ENCODE peak calls at places on chromosome 15, in seven cellular contexts. One of them, this sample, is unnamed.

GRCh38 chr15:97708252-97708651 is 252.3 kb upstream of the ARRDC4 start:
- DNase-seq in ovary: no peak
- DNase-seq in psoas muscle: no peak
- DNase-seq in upper lobe of left lung: no peak
- DNase-seq in WTC11: no peak
- DNase-seq in mesothelial cell of epicardium: no peak
- DNase-seq in stomach: no peak
- DNase-seq in this sample: no peak

GRCh38 chr15:72124218-72124617 is 6.0 kb downstream of the SENP8 start:
- DNase-seq in ovary: no peak
- DNase-seq in psoas muscle: no peak
- DNase-seq in upper lobe of left lung: no peak
- DNase-seq in WTC11: no peak
- DNase-seq in mesothelial cell of epicardium: no peak
- DNase-seq in stomach: no peak
- DNase-seq in this sample: no peak

GRCh38 chr15:91520848-91521247 is 332.7 kb upstream of the SLCO3A1 start:
- DNase-seq in ovary: no peak
- DNase-seq in psoas muscle: no peak
- DNase-seq in upper lobe of left lung: no peak
- DNase-seq in WTC11: no peak
- DNase-seq in mesothelial cell of epicardium: no peak
- DNase-seq in stomach: no peak
- DNase-seq in this sample: no peak

GRCh38 chr15:80525853-80526252 is 121.7 kb downstream of the ARNT2 start:
- DNase-seq in ovary: no peak
- DNase-seq in psoas muscle: no peak
- DNase-seq in upper lobe of left lung: no peak
- DNase-seq in WTC11: no peak
- DNase-seq in mesothelial cell of epicardium: no peak
- DNase-seq in stomach: no peak
- DNase-seq in this sample: no peak

GRCh38 chr15:24764375-24765171 is 89.0 kb downstream of the NPAP1 start:
- DNase-seq in ovary: no peak
- DNase-seq in psoas muscle: no peak
- DNase-seq in upper lobe of left lung: no peak
- DNase-seq in WTC11: no peak
- DNase-seq in mesothelial cell of epicardium: no peak
- DNase-seq in stomach: no peak
- DNase-seq in this sample: no peak

GRCh38 chr15:42581272-42581730 is 5.9 kb downstream of the STARD9 start:
- DNase-seq in ovary: peak
- DNase-seq in psoas muscle: peak
- DNase-seq in upper lobe of left lung: peak
- DNase-seq in WTC11: peak
- DNase-seq in mesothelial cell of epicardium: peak
- DNase-seq in stomach: peak
- DNase-seq in this sample: peak

GRCh38 chr15:47244361-47244760 is 472.9 kb upstream of the SEMA6D start:
- DNase-seq in ovary: no peak
- DNase-seq in psoas muscle: no peak
- DNase-seq in upper lobe of left lung: no peak
- DNase-seq in WTC11: no peak
- DNase-seq in mesothelial cell of epicardium: no peak
- DNase-seq in stomach: no peak
- DNase-seq in this sample: no peak

GRCh38 chr15:72116680-72117447 is 1.1 kb downstream of the MYO9A start:
- DNase-seq in ovary: peak
- DNase-seq in psoas muscle: peak
- DNase-seq in upper lobe of left lung: peak
- DNase-seq in WTC11: no peak
- DNase-seq in mesothelial cell of epicardium: peak
- DNase-seq in stomach: no peak
- DNase-seq in this sample: no peak

GRCh38 chr15:67080900-67081431 is 15.6 kb downstream of the SMAD3 start:
- DNase-seq in ovary: peak
- DNase-seq in psoas muscle: peak
- DNase-seq in upper lobe of left lung: peak
- DNase-seq in WTC11: no peak
- DNase-seq in mesothelial cell of epicardium: no peak
- DNase-seq in stomach: no peak
- DNase-seq in this sample: no peak

GRCh38 chr15:63038926-63039673 is 3.4 kb upstream of the TPM1 start:
- DNase-seq in ovary: no peak
- DNase-seq in psoas muscle: no peak
- DNase-seq in upper lobe of left lung: no peak
- DNase-seq in WTC11: no peak
- DNase-seq in mesothelial cell of epicardium: no peak
- DNase-seq in stomach: no peak
- DNase-seq in this sample: no peak

GRCh38 chr15:74506515-74506840 is 34.5 kb upstream of the ARID3B start:
- DNase-seq in ovary: no peak
- DNase-seq in psoas muscle: no peak
- DNase-seq in upper lobe of left lung: no peak
- DNase-seq in WTC11: no peak
- DNase-seq in mesothelial cell of epicardium: no peak
- DNase-seq in stomach: no peak
- DNase-seq in this sample: no peak

GRCh38 chr15:74504418-74504817 is 36.6 kb upstream of the ARID3B start:
- DNase-seq in ovary: no peak
- DNase-seq in psoas muscle: no peak
- DNase-seq in upper lobe of left lung: no peak
- DNase-seq in WTC11: no peak
- DNase-seq in mesothelial cell of epicardium: no peak
- DNase-seq in stomach: no peak
- DNase-seq in this sample: no peak

GRCh38 chr15:74502301-74502700 is 38.7 kb upstream of the ARID3B start:
- DNase-seq in ovary: no peak
- DNase-seq in psoas muscle: no peak
- DNase-seq in upper lobe of left lung: no peak
- DNase-seq in WTC11: no peak
- DNase-seq in mesothelial cell of epicardium: no peak
- DNase-seq in stomach: no peak
- DNase-seq in this sample: no peak

GRCh38 chr15:74500401-74500800 is 39.4 kb upstream of the UBL7 start:
- DNase-seq in ovary: no peak
- DNase-seq in psoas muscle: no peak
- DNase-seq in upper lobe of left lung: no peak
- DNase-seq in WTC11: no peak
- DNase-seq in mesothelial cell of epicardium: no peak
- DNase-seq in stomach: no peak
- DNase-seq in this sample: no peak

GRCh38 chr15:74505837-74506514 is 35.0 kb upstream of the ARID3B start:
- DNase-seq in ovary: no peak
- DNase-seq in psoas muscle: no peak
- DNase-seq in upper lobe of left lung: no peak
- DNase-seq in WTC11: no peak
- DNase-seq in mesothelial cell of epicardium: no peak
- DNase-seq in stomach: no peak
- DNase-seq in this sample: no peak
- TF ChIP-seq CTCF in ovary: no peak
- TF ChIP-seq CTCF in psoas muscle: no peak
- TF ChIP-seq CTCF in upper lobe of left lung: no peak
- TF ChIP-seq CTCF in WTC11: no peak
- TF ChIP-seq CTCF in mesothelial cell of epicardium: no peak
- TF ChIP-seq CTCF in stomach: no peak
- TF ChIP-seq CTCF in this sample: no peak

GRCh38 chr15:40333922-40334492 is 6.7 kb downstream of the CCDC9B start:
- DNase-seq in ovary: no peak
- DNase-seq in psoas muscle: peak
- DNase-seq in upper lobe of left lung: peak
- DNase-seq in WTC11: no peak
- DNase-seq in mesothelial cell of epicardium: no peak
- DNase-seq in stomach: no peak
- DNase-seq in this sample: no peak

GRCh38 chr15:40337597-40337996 is 3.1 kb downstream of the CCDC9B start:
- DNase-seq in ovary: peak
- DNase-seq in psoas muscle: no peak
- DNase-seq in upper lobe of left lung: no peak
- DNase-seq in WTC11: no peak
- DNase-seq in mesothelial cell of epicardium: no peak
- DNase-seq in stomach: no peak
- DNase-seq in this sample: no peak

GRCh38 chr15:40334541-40334940 is 6.2 kb downstream of the CCDC9B start:
- DNase-seq in ovary: no peak
- DNase-seq in psoas muscle: no peak
- DNase-seq in upper lobe of left lung: no peak
- DNase-seq in WTC11: no peak
- DNase-seq in mesothelial cell of epicardium: no peak
- DNase-seq in stomach: no peak
- DNase-seq in this sample: no peak

GRCh38 chr15:40336129-40337122 is 4.3 kb downstream of the CCDC9B start:
- DNase-seq in ovary: no peak
- DNase-seq in psoas muscle: no peak
- DNase-seq in upper lobe of left lung: no peak
- DNase-seq in WTC11: peak
- DNase-seq in mesothelial cell of epicardium: no peak
- DNase-seq in stomach: no peak
- DNase-seq in this sample: no peak

GRCh38 chr15:40334941-40335795 is 5.6 kb downstream of the CCDC9B start:
- DNase-seq in ovary: no peak
- DNase-seq in psoas muscle: no peak
- DNase-seq in upper lobe of left lung: peak
- DNase-seq in WTC11: no peak
- DNase-seq in mesothelial cell of epicardium: no peak
- DNase-seq in stomach: no peak
- DNase-seq in this sample: no peak
- TF ChIP-seq CTCF in ovary: no peak
- TF ChIP-seq CTCF in psoas muscle: no peak
- TF ChIP-seq CTCF in upper lobe of left lung: no peak
- TF ChIP-seq CTCF in WTC11: no peak
- TF ChIP-seq CTCF in mesothelial cell of epicardium: no peak
- TF ChIP-seq CTCF in stomach: no peak
- TF ChIP-seq CTCF in this sample: no peak

GRCh38 chr15:58498821-58499580 is 67.2 kb downstream of the LIPC start:
- DNase-seq in ovary: no peak
- DNase-seq in psoas muscle: no peak
- DNase-seq in upper lobe of left lung: no peak
- DNase-seq in WTC11: no peak
- DNase-seq in mesothelial cell of epicardium: no peak
- DNase-seq in stomach: no peak
- DNase-seq in this sample: no peak
- TF ChIP-seq CTCF in ovary: no peak
- TF ChIP-seq CTCF in psoas muscle: no peak
- TF ChIP-seq CTCF in upper lobe of left lung: no peak
- TF ChIP-seq CTCF in WTC11: no peak
- TF ChIP-seq CTCF in mesothelial cell of epicardium: no peak
- TF ChIP-seq CTCF in stomach: no peak
- TF ChIP-seq CTCF in this sample: no peak

DNA sequence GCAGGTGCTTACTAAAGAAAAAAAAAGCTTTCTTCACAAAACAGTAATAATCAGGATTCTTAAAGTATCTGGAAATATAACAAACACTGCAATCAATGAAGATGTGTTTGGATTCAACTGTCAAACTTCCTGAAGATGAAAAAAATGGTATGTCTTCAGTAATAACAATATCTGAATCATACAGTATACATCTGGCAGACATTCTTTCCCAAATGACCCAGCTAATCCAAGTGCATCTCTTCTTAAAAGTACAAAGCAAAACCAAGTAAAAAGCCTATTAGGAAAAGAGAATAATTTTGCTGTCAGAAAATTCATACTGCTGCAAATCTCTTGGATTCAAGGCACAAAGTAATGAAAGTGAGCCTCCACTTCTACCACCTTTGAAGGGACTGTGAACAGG is 145.0 kb upstream of the MCTP2 start:
- DNase-seq in ovary: no peak
- DNase-seq in psoas muscle: no peak
- DNase-seq in upper lobe of left lung: no peak
- DNase-seq in WTC11: no peak
- DNase-seq in mesothelial cell of epicardium: no peak
- DNase-seq in stomach: no peak
- DNase-seq in this sample: no peak
- TF ChIP-seq CTCF in ovary: no peak
- TF ChIP-seq CTCF in psoas muscle: no peak
- TF ChIP-seq CTCF in upper lobe of left lung: no peak
- TF ChIP-seq CTCF in WTC11: no peak
- TF ChIP-seq CTCF in mesothelial cell of epicardium: no peak
- TF ChIP-seq CTCF in stomach: no peak
- TF ChIP-seq CTCF in this sample: no peak

GRCh38 chr15:31571676-31572075 is 245.0 kb downstream of the KLF13 start:
- DNase-seq in ovary: no peak
- DNase-seq in psoas muscle: no peak
- DNase-seq in upper lobe of left lung: no peak
- DNase-seq in WTC11: no peak
- DNase-seq in mesothelial cell of epicardium: no peak
- DNase-seq in stomach: no peak
- DNase-seq in this sample: no peak
- TF ChIP-seq CTCF in ovary: no peak
- TF ChIP-seq CTCF in psoas muscle: no peak
- TF ChIP-seq CTCF in upper lobe of left lung: no peak
- TF ChIP-seq CTCF in WTC11: no peak
- TF ChIP-seq CTCF in mesothelial cell of epicardium: no peak
- TF ChIP-seq CTCF in stomach: no peak
- TF ChIP-seq CTCF in this sample: no peak

DNA sequence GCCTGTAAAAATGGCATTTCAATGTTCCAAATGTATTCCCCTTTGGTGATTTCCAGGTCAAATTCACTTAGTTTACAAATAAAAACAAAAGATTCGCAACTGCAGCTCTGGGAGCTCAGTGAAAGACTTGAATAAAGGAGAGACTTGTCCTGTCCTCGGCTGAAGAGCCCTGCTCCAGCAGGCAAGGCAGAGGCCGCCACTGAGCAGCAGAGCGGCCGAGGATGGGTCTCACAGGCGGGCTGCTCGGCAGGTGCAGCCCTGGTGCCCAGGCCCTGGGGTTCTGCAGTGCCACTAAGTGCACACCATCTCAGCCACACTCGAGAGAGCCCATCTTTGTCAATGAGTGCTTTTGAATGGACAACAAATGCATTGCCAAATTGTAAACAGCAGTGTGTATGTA is 856.2 kb downstream of the AGBL1 start:
- DNase-seq in ovary: no peak
- DNase-seq in psoas muscle: no peak
- DNase-seq in upper lobe of left lung: no peak
- DNase-seq in WTC11: peak
- DNase-seq in mesothelial cell of epicardium: no peak
- DNase-seq in stomach: no peak
- DNase-seq in this sample: no peak
- TF ChIP-seq CTCF in ovary: no peak
- TF ChIP-seq CTCF in psoas muscle: no peak
- TF ChIP-seq CTCF in upper lobe of left lung: no peak
- TF ChIP-seq CTCF in WTC11: no peak
- TF ChIP-seq CTCF in mesothelial cell of epicardium: no peak
- TF ChIP-seq CTCF in stomach: no peak
- TF ChIP-seq CTCF in this sample: no peak

DNA sequence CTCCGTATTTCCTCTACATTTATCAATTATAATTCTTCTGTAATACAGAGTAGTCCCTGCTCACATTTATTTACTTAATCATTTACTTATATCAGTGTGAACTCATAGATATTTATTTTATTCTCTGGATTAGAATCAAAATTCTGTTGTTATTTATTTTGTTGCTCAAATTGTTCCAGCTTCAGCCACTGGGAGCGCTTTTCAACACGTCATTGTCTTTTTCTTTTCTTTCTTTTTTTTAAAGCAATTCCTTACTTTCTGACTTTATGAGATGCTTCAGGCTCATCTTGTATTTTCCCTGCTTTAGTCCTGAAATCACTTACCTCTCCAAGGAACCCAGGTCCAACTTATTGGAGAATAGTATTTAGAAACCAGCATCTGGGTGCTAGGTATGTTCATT is 53.4 kb downstream of the GLCE start:
- DNase-seq in ovary: no peak
- DNase-seq in psoas muscle: no peak
- DNase-seq in upper lobe of left lung: no peak
- DNase-seq in WTC11: no peak
- DNase-seq in mesothelial cell of epicardium: no peak
- DNase-seq in stomach: no peak
- DNase-seq in this sample: no peak
- TF ChIP-seq CTCF in ovary: no peak
- TF ChIP-seq CTCF in psoas muscle: no peak
- TF ChIP-seq CTCF in upper lobe of left lung: no peak
- TF ChIP-seq CTCF in WTC11: peak
- TF ChIP-seq CTCF in mesothelial cell of epicardium: no peak
- TF ChIP-seq CTCF in stomach: peak
- TF ChIP-seq CTCF in this sample: no peak